ENCODE peak calls at places on chromosomes 12 and 14, in ten cellular contexts. F, C, Y, W, L, V, B, Q, I and U are unnamed samples.

GRCh38 chr12:55736780-55737580 is 5.9 kb upstream of the GDF11 start:
- DNase-seq in F (peak; percentile 71), C (peak; percentile 82), Y (peak; percentile 60), W (peak; percentile 55), L (peak; percentile 91), V (peak; percentile 77), B (no peak), Q (peak; percentile 77), I (peak; percentile 57), U (peak; percentile 61)

GRCh38 chr12:1566449-1567135 is 27.8 kb downstream of the FBXL14 start:
- DNase-seq in F (no peak), C (no peak), Y (no peak), W (no peak), L (no peak), V (no peak), B (no peak), Q (no peak), I (peak; percentile 48), U (no peak)

GRCh38 chr12:42686514-42687172 is 97.1 kb upstream of the PRICKLE1 start:
- DNase-seq in F (no peak), C (no peak), Y (no peak), W (peak; percentile 53), L (no peak), V (peak; percentile 86), B (no peak), Q (no peak), I (no peak), U (no peak)

GRCh38 chr14:95313707-95314106 is 6.0 kb downstream of the CLMN start:
- DNase-seq in F (peak; percentile 76), C (peak; percentile 82), Y (peak; percentile 65), W (peak; percentile 15), L (no peak), V (peak; percentile 95), B (no peak), Q (peak; percentile 94), I (no peak), U (peak; percentile 84)

GRCh38 chr14:99690636-99691035 is 6.5 kb downstream of the CYP46A1 start:
- DNase-seq in F (no peak), C (no peak), Y (no peak), W (no peak), L (no peak), V (no peak), B (no peak), Q (peak; percentile 5), I (no peak), U (no peak)

GRCh38 chr12:9732966-9733461 is at the start of gene CLECL1:
- DNase-seq in F (no peak), C (no peak), Y (no peak), W (no peak), L (no peak), V (no peak), B (no peak), Q (no peak), I (no peak), U (no peak)

GRCh38 chr14:63857467-63858030 is 4.7 kb downstream of the SYNE2 start:
- DNase-seq in F (no peak), C (no peak), Y (no peak), W (peak; percentile 43), L (no peak), V (peak; percentile 28), B (no peak), Q (no peak), I (no peak), U (no peak)

GRCh38 chr12:58608711-58609110 is 311.6 kb downstream of the LRIG3 start:
- DNase-seq in F (no peak), C (no peak), Y (no peak), W (peak; percentile 64), L (no peak), V (no peak), B (no peak), Q (no peak), I (no peak), U (no peak)

GRCh38 chr14:58788655-58789054 is 150.9 kb downstream of the DACT1 start:
- DNase-seq in F (no peak), C (no peak), Y (no peak), W (no peak), L (no peak), V (no peak), B (no peak), Q (no peak), I (no peak), U (no peak)

GRCh38 chr14:89399594-89400068 is 17.4 kb downstream of the FOXN3 start:
- DNase-seq in F (no peak), C (peak; percentile 91), Y (no peak), W (peak; percentile 89), L (no peak), V (peak; percentile 60), B (no peak), Q (no peak), I (no peak), U (no peak)

GRCh38 chr14:21902561-21903199 is 229.1 kb upstream of the OR4E1 start:
- DNase-seq in F (no peak), C (no peak), Y (no peak), W (no peak), L (no peak), V (peak; percentile 5), B (no peak), Q (no peak), I (no peak), U (no peak)

GRCh38 chr12:7439579-7440505 is 4.1 kb downstream of the CD163L1 start:
- DNase-seq in F (peak; percentile 38), C (peak; percentile 37), Y (peak; percentile 34), W (peak; percentile 68), L (no peak), V (peak; percentile 64), B (no peak), Q (no peak), I (peak; percentile 69), U (no peak)

GRCh38 chr12:122845865-122846621 is 10.8 kb downstream of the HIP1R start:
- DNase-seq in F (no peak), C (no peak), Y (no peak), W (no peak), L (no peak), V (no peak), B (no peak), Q (no peak), I (no peak), U (no peak)

GRCh38 chr12:109092484-109093021 is 719 bp downstream of the ALKBH2 start:
- DNase-seq in F (no peak), C (no peak), Y (no peak), W (no peak), L (no peak), V (no peak), B (no peak), Q (no peak), I (no peak), U (no peak)
- H3K4me3 ChIP-seq in F (peak overlapping the region; percentile 58), C (peak overlapping the region; percentile 58), Y (peak overlapping the region; percentile 75), W (peak overlapping the region; percentile 56), L (peak overlapping the region; percentile 66), V (peak overlapping the region; percentile 73), B (peak overlapping the region; percentile 78), Q (peak overlapping the region; percentile 55), I (peak overlapping the region; percentile 47), U (peak overlapping the region; percentile 50)

DNA sequence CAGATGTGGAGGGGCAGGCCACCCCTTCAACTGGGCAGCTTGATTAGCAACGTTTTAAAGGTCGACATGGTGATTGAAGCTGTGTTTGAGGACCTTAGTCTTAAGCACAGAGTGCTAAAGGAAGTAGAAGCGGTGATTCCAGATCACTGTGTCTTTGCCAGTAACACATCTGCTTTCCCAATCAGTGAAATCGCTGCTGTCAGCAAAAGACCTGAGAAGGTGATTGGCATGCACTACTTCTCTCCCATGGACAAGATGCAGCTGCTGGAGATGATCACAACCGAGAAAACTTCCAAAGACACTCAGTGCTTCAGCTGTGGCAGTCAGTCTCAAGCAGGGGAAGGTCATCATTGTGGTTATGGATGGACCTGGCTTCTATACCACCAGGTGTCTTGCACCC is 23.9 kb upstream of the AICDA start:
- DNase-seq in F (no peak), C (no peak), Y (no peak), W (no peak), L (no peak), V (no peak), B (no peak), Q (no peak), I (no peak), U (no peak)
- H3K4me3 ChIP-seq in F (no peak overlapping the region), C (no peak overlapping the region), Y (no peak overlapping the region), W (no peak overlapping the region), L (no peak overlapping the region), V (no peak overlapping the region), B (no peak overlapping the region), Q (no peak overlapping the region), I (no peak overlapping the region), U (no peak overlapping the region)

DNA sequence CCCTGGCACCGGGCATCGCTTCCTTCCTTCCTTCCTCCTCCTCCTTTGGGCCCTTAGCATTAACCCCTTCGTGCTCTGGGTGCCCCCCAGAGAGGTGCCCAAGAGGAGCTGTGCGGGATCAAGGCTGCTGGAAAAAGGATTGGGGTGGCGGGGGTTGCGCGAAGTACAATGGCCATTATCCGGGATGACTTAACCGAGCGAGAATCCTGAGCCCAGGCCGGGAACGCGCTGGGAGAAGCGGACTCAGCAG is 2.8 kb downstream of the DHH start:
- DNase-seq in F (no peak), C (no peak), Y (no peak), W (peak; percentile 56), L (no peak), V (no peak), B (no peak), Q (no peak), I (no peak), U (no peak)
- H3K4me3 ChIP-seq in F (peak overlapping the region; percentile 46), C (peak overlapping the region; percentile 35), Y (peak overlapping the region; percentile 46), W (no peak overlapping the region), L (no peak overlapping the region), V (peak overlapping the region; percentile 28), B (peak overlapping the region; percentile 50), Q (no peak overlapping the region), I (peak overlapping the region; percentile 26), U (peak overlapping the region; percentile 33)

DNA sequence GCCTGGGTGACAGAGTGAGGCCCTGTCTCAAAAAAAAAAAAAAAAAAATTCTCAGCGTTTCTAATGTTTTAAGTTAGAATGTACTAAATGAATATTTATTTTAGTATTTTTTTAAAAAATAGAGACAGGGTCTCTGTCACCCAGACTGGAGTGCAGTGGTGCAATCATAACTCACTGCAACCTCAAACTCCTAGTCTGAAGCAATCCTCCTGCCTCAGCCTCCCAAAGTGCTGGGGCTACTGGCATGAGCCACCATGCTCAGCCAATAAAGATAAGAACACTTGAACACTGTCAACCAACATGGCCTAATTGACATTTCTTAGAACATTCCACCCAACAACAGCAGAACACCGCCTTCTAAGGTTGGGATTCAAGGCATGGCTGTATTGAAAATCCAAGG is 5.1 kb upstream of the DYNC1H1 start:
- DNase-seq in F (no peak), C (no peak), Y (no peak), W (no peak), L (no peak), V (peak; percentile 37), B (no peak), Q (peak; percentile 15), I (no peak), U (no peak)
- H3K4me3 ChIP-seq in F (no peak overlapping the region), C (no peak overlapping the region), Y (no peak overlapping the region), W (no peak overlapping the region), L (no peak overlapping the region), V (no peak overlapping the region), B (no peak overlapping the region), Q (no peak overlapping the region), I (no peak overlapping the region), U (no peak overlapping the region)